ENCODE peak calls at places on chromosomes 1 and 21, in seven cellular contexts. One of them, this sample, is unnamed.

GRCh38 chr1:224298344-224299330 is 31.3 kb downstream of the NVL start:
- DNase-seq in astrocyte of the spinal cord: no peak
- DNase-seq in tibial nerve: no peak
- DNase-seq in MCF 10A: no peak
- DNase-seq in stomach: no peak
- DNase-seq in progenitor cell of endocrine pancreas: no peak
- DNase-seq in nephron progenitor cell: no peak
- DNase-seq in this sample: no peak

GRCh38 chr1:162709870-162710269 is 77.6 kb downstream of the DDR2 start:
- DNase-seq in nephron progenitor cell: no peak
- DNase-seq in MCF 10A: no peak
- DNase-seq in tibial nerve: no peak
- DNase-seq in progenitor cell of endocrine pancreas: no peak
- DNase-seq in astrocyte of the spinal cord: no peak
- DNase-seq in stomach: no peak
- DNase-seq in this sample: no peak

GRCh38 chr1:216929870-216930582 is 206.8 kb upstream of the ESRRG start:
- DNase-seq in astrocyte of the spinal cord: peak
- DNase-seq in nephron progenitor cell: no peak
- DNase-seq in MCF 10A: peak
- DNase-seq in progenitor cell of endocrine pancreas: no peak
- DNase-seq in tibial nerve: no peak
- DNase-seq in stomach: no peak
- DNase-seq in this sample: no peak

GRCh38 chr1:118739421-118739930 is 248.7 kb downstream of the TBX15 start:
- DNase-seq in progenitor cell of endocrine pancreas: no peak
- DNase-seq in astrocyte of the spinal cord: no peak
- DNase-seq in nephron progenitor cell: no peak
- DNase-seq in tibial nerve: no peak
- DNase-seq in MCF 10A: no peak
- DNase-seq in stomach: no peak
- DNase-seq in this sample: no peak

GRCh38 chr1:21523297-21523813 is 14.1 kb downstream of the ALPL start:
- DNase-seq in astrocyte of the spinal cord: no peak
- DNase-seq in stomach: no peak
- DNase-seq in nephron progenitor cell: no peak
- DNase-seq in progenitor cell of endocrine pancreas: no peak
- DNase-seq in MCF 10A: no peak
- DNase-seq in tibial nerve: no peak
- DNase-seq in this sample: no peak

GRCh38 chr1:162561616-162562451 is at the start of gene UAP1:
- DNase-seq in progenitor cell of endocrine pancreas: no peak
- DNase-seq in astrocyte of the spinal cord: peak
- DNase-seq in MCF 10A: no peak
- DNase-seq in tibial nerve: no peak
- DNase-seq in nephron progenitor cell: no peak
- DNase-seq in stomach: no peak
- DNase-seq in this sample: no peak

GRCh38 chr1:183810756-183811155 is 5.8 kb downstream of the RGL1 start:
- DNase-seq in tibial nerve: no peak
- DNase-seq in nephron progenitor cell: no peak
- DNase-seq in progenitor cell of endocrine pancreas: no peak
- DNase-seq in MCF 10A: no peak
- DNase-seq in stomach: no peak
- DNase-seq in astrocyte of the spinal cord: no peak
- DNase-seq in this sample: no peak

GRCh38 chr1:115655307-115655664 is 13.5 kb downstream of the VANGL1 start:
- DNase-seq in progenitor cell of endocrine pancreas: no peak
- DNase-seq in tibial nerve: no peak
- DNase-seq in MCF 10A: no peak
- DNase-seq in nephron progenitor cell: no peak
- DNase-seq in stomach: no peak
- DNase-seq in astrocyte of the spinal cord: no peak
- DNase-seq in this sample: no peak

GRCh38 chr1:41487729-41488598 is 3.5 kb upstream of the EDN2 start:
- DNase-seq in MCF 10A: no peak
- DNase-seq in tibial nerve: no peak
- DNase-seq in stomach: no peak
- DNase-seq in progenitor cell of endocrine pancreas: no peak
- DNase-seq in nephron progenitor cell: no peak
- DNase-seq in astrocyte of the spinal cord: no peak
- DNase-seq in this sample: no peak

GRCh38 chr1:204577794-204578478 is 61.7 kb downstream of the MDM4 start:
- DNase-seq in progenitor cell of endocrine pancreas: no peak
- DNase-seq in stomach: no peak
- DNase-seq in nephron progenitor cell: no peak
- DNase-seq in MCF 10A: no peak
- DNase-seq in tibial nerve: no peak
- DNase-seq in astrocyte of the spinal cord: no peak
- DNase-seq in this sample: no peak

GRCh38 chr1:119711804-119712341 is at the start of gene PHGDH:
- DNase-seq in stomach: peak
- DNase-seq in MCF 10A: peak
- DNase-seq in tibial nerve: peak
- DNase-seq in nephron progenitor cell: peak
- DNase-seq in astrocyte of the spinal cord: peak
- DNase-seq in progenitor cell of endocrine pancreas: peak
- DNase-seq in this sample: peak

GRCh38 chr1:21775985-21776562 is 6.9 kb downstream of the USP48 start:
- DNase-seq in stomach: no peak
- DNase-seq in MCF 10A: no peak
- DNase-seq in nephron progenitor cell: no peak
- DNase-seq in tibial nerve: no peak
- DNase-seq in astrocyte of the spinal cord: peak
- DNase-seq in progenitor cell of endocrine pancreas: no peak
- DNase-seq in this sample: no peak

GRCh38 chr1:109906160-109906838 is 4.3 kb upstream of the CSF1 start:
- DNase-seq in nephron progenitor cell: no peak
- DNase-seq in stomach: no peak
- DNase-seq in MCF 10A: no peak
- DNase-seq in astrocyte of the spinal cord: no peak
- DNase-seq in progenitor cell of endocrine pancreas: no peak
- DNase-seq in tibial nerve: no peak
- DNase-seq in this sample: peak

GRCh38 chr1:109640285-109640865 is 15.5 kb upstream of the GSTM4 start:
- DNase-seq in astrocyte of the spinal cord: peak
- DNase-seq in nephron progenitor cell: peak
- DNase-seq in MCF 10A: peak
- DNase-seq in stomach: peak
- DNase-seq in tibial nerve: peak
- DNase-seq in progenitor cell of endocrine pancreas: peak
- DNase-seq in this sample: peak

GRCh38 chr21:46128106-46128982 is 27.0 kb downstream of the FTCD start:
- DNase-seq in stomach: no peak
- DNase-seq in nephron progenitor cell: no peak
- DNase-seq in tibial nerve: no peak
- DNase-seq in astrocyte of the spinal cord: no peak
- DNase-seq in progenitor cell of endocrine pancreas: no peak
- DNase-seq in MCF 10A: no peak
- DNase-seq in this sample: no peak

GRCh38 chr1:100400332-100400933 is 48.1 kb downstream of the CDC14A start:
- DNase-seq in astrocyte of the spinal cord: no peak
- DNase-seq in tibial nerve: no peak
- DNase-seq in MCF 10A: no peak
- DNase-seq in progenitor cell of endocrine pancreas: no peak
- DNase-seq in stomach: peak
- DNase-seq in nephron progenitor cell: no peak
- DNase-seq in this sample: peak

GRCh38 chr1:3638676-3639075 is 11.2 kb downstream of the WRAP73 start:
- DNase-seq in stomach: no peak
- DNase-seq in nephron progenitor cell: no peak
- DNase-seq in tibial nerve: no peak
- DNase-seq in progenitor cell of endocrine pancreas: no peak
- DNase-seq in astrocyte of the spinal cord: no peak
- DNase-seq in MCF 10A: no peak
- DNase-seq in this sample: no peak

GRCh38 chr1:205800470-205800869 is 12.5 kb downstream of the SLC41A1 start:
- DNase-seq in astrocyte of the spinal cord: peak
- DNase-seq in nephron progenitor cell: no peak
- DNase-seq in MCF 10A: no peak
- DNase-seq in progenitor cell of endocrine pancreas: no peak
- DNase-seq in tibial nerve: no peak
- DNase-seq in stomach: peak
- DNase-seq in this sample: no peak

GRCh38 chr21:42837421-42838211 is 41.7 kb downstream of the WDR4 start:
- DNase-seq in nephron progenitor cell: no peak
- DNase-seq in stomach: peak
- DNase-seq in progenitor cell of endocrine pancreas: no peak
- DNase-seq in MCF 10A: no peak
- DNase-seq in astrocyte of the spinal cord: no peak
- DNase-seq in tibial nerve: no peak
- DNase-seq in this sample: peak

GRCh38 chr1:171780583-171781166 is 785 bp upstream of the METTL13 start:
- DNase-seq in tibial nerve: no peak
- DNase-seq in progenitor cell of endocrine pancreas: no peak
- DNase-seq in MCF 10A: no peak
- DNase-seq in astrocyte of the spinal cord: no peak
- DNase-seq in stomach: no peak
- DNase-seq in nephron progenitor cell: no peak
- DNase-seq in this sample: no peak

GRCh38 chr1:89440911-89441310 is 77.1 kb downstream of the GBP6 start:
- DNase-seq in tibial nerve: no peak
- DNase-seq in progenitor cell of endocrine pancreas: no peak
- DNase-seq in stomach: no peak
- DNase-seq in astrocyte of the spinal cord: no peak
- DNase-seq in MCF 10A: no peak
- DNase-seq in nephron progenitor cell: no peak
- DNase-seq in this sample: no peak

GRCh38 chr21:35195232-35195631 is 146.1 kb upstream of the RUNX1 start:
- DNase-seq in MCF 10A: no peak
- DNase-seq in tibial nerve: no peak
- DNase-seq in astrocyte of the spinal cord: no peak
- DNase-seq in nephron progenitor cell: no peak
- DNase-seq in progenitor cell of endocrine pancreas: no peak
- DNase-seq in stomach: no peak
- DNase-seq in this sample: no peak

GRCh38 chr21:45639206-45640000 is 4.1 kb upstream of the PCBP3 start:
- DNase-seq in MCF 10A: peak
- DNase-seq in progenitor cell of endocrine pancreas: no peak
- DNase-seq in astrocyte of the spinal cord: peak
- DNase-seq in tibial nerve: no peak
- DNase-seq in stomach: no peak
- DNase-seq in nephron progenitor cell: no peak
- DNase-seq in this sample: peak

GRCh38 chr1:33120436-33121231 is 39.7 kb downstream of the AZIN2 start:
- DNase-seq in stomach: no peak
- DNase-seq in nephron progenitor cell: no peak
- DNase-seq in MCF 10A: peak
- DNase-seq in progenitor cell of endocrine pancreas: no peak
- DNase-seq in tibial nerve: no peak
- DNase-seq in astrocyte of the spinal cord: no peak
- DNase-seq in this sample: peak

GRCh38 chr1:208461680-208462079 is 217.5 kb upstream of the PLXNA2 start:
- DNase-seq in progenitor cell of endocrine pancreas: no peak
- DNase-seq in nephron progenitor cell: no peak
- DNase-seq in tibial nerve: no peak
- DNase-seq in MCF 10A: peak
- DNase-seq in stomach: no peak
- DNase-seq in astrocyte of the spinal cord: no peak
- DNase-seq in this sample: no peak

GRCh38 chr1:115314765-115315164 is 23.3 kb downstream of the NGF start:
- DNase-seq in nephron progenitor cell: no peak
- DNase-seq in MCF 10A: peak
- DNase-seq in stomach: no peak
- DNase-seq in tibial nerve: no peak
- DNase-seq in progenitor cell of endocrine pancreas: no peak
- DNase-seq in astrocyte of the spinal cord: peak
- DNase-seq in this sample: no peak

GRCh38 chr1:177302365-177303044 is 131.7 kb downstream of the BRINP2 start:
- DNase-seq in progenitor cell of endocrine pancreas: no peak
- DNase-seq in tibial nerve: no peak
- DNase-seq in MCF 10A: no peak
- DNase-seq in nephron progenitor cell: no peak
- DNase-seq in stomach: peak
- DNase-seq in astrocyte of the spinal cord: no peak
- DNase-seq in this sample: no peak

GRCh38 chr1:159992161-159992560 is 38.1 kb upstream of the SLAMF9 start:
- DNase-seq in nephron progenitor cell: no peak
- DNase-seq in astrocyte of the spinal cord: no peak
- DNase-seq in tibial nerve: no peak
- DNase-seq in MCF 10A: no peak
- DNase-seq in progenitor cell of endocrine pancreas: no peak
- DNase-seq in stomach: no peak
- DNase-seq in this sample: no peak

GRCh38 chr1:245156041-245156735 is 1.4 kb downstream of the KIF26B start:
- DNase-seq in astrocyte of the spinal cord: peak
- DNase-seq in tibial nerve: peak
- DNase-seq in stomach: peak
- DNase-seq in nephron progenitor cell: peak
- DNase-seq in MCF 10A: peak
- DNase-seq in progenitor cell of endocrine pancreas: peak
- DNase-seq in this sample: peak

GRCh38 chr1:180522204-180522497 is 19.8 kb upstream of the ACBD6 start:
- DNase-seq in tibial nerve: no peak
- DNase-seq in astrocyte of the spinal cord: no peak
- DNase-seq in progenitor cell of endocrine pancreas: no peak
- DNase-seq in stomach: no peak
- DNase-seq in nephron progenitor cell: no peak
- DNase-seq in MCF 10A: peak
- DNase-seq in this sample: no peak
- TF ChIP-seq CTCF in tibial nerve: no peak
- TF ChIP-seq CTCF in astrocyte of the spinal cord: no peak
- TF ChIP-seq CTCF in progenitor cell of endocrine pancreas: no peak
- TF ChIP-seq CTCF in stomach: no peak
- TF ChIP-seq CTCF in nephron progenitor cell: no peak
- TF ChIP-seq CTCF in MCF 10A: no peak
- TF ChIP-seq CTCF in this sample: no peak

DNA sequence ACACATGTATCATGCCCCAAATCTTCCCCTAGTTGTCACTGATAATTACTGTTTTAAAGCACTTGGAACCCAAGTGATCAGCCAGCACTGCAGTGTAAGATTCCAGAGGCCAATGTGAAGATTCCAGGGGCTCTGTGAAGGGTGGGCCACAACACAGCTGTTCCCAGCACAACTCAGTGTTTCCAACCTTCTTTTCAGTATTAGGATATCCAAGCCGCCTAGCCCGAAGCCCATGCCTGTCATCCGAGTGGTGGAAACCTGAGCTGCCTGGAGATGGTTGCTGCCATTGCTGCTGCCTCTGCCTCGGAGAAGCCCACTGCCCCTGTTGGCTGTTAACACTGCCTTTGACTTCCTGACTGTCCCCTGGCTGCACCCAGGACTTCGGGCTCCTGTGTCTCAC is 30.4 kb upstream of the SNX27 start:
- DNase-seq in tibial nerve: no peak
- DNase-seq in progenitor cell of endocrine pancreas: no peak
- DNase-seq in stomach: no peak
- DNase-seq in nephron progenitor cell: peak
- DNase-seq in astrocyte of the spinal cord: no peak
- DNase-seq in MCF 10A: no peak
- DNase-seq in this sample: no peak
- TF ChIP-seq CTCF in tibial nerve: no peak
- TF ChIP-seq CTCF in progenitor cell of endocrine pancreas: no peak
- TF ChIP-seq CTCF in stomach: no peak
- TF ChIP-seq CTCF in nephron progenitor cell: no peak
- TF ChIP-seq CTCF in astrocyte of the spinal cord: no peak
- TF ChIP-seq CTCF in MCF 10A: no peak
- TF ChIP-seq CTCF in this sample: no peak

GRCh38 chr1:112501810-112502641 is 6.7 kb upstream of the WNT2B start:
- DNase-seq in nephron progenitor cell: peak
- DNase-seq in stomach: peak
- DNase-seq in progenitor cell of endocrine pancreas: peak
- DNase-seq in MCF 10A: peak
- DNase-seq in astrocyte of the spinal cord: peak
- DNase-seq in tibial nerve: peak
- DNase-seq in this sample: peak
- TF ChIP-seq CTCF in nephron progenitor cell: peak
- TF ChIP-seq CTCF in stomach: no peak
- TF ChIP-seq CTCF in progenitor cell of endocrine pancreas: peak
- TF ChIP-seq CTCF in MCF 10A: peak
- TF ChIP-seq CTCF in astrocyte of the spinal cord: peak
- TF ChIP-seq CTCF in tibial nerve: peak
- TF ChIP-seq CTCF in this sample: peak

GRCh38 chr1:197915797-197916686 is 1.1 kb upstream of the LHX9 start:
- DNase-seq in stomach: no peak
- DNase-seq in progenitor cell of endocrine pancreas: peak
- DNase-seq in nephron progenitor cell: peak
- DNase-seq in astrocyte of the spinal cord: peak
- DNase-seq in tibial nerve: no peak
- DNase-seq in MCF 10A: peak
- DNase-seq in this sample: peak
- TF ChIP-seq CTCF in stomach: no peak
- TF ChIP-seq CTCF in progenitor cell of endocrine pancreas: peak
- TF ChIP-seq CTCF in nephron progenitor cell: peak
- TF ChIP-seq CTCF in astrocyte of the spinal cord: peak
- TF ChIP-seq CTCF in tibial nerve: peak
- TF ChIP-seq CTCF in MCF 10A: peak
- TF ChIP-seq CTCF in this sample: peak

This sample was measured in GM13976.